ENCODE peak calls at places on chromosomes 13 and 19, in nine cellular contexts. E is astrocyte; L is neuronal stem cell; I is brain microvascular endothelial cell; H is BJ; D is CD8-positive, alpha-beta memory T cell; T is cardiac muscle cell; P is retinal pigment epithelial cell; N is breast epithelium. B is an unnamed sample.

GRCh38 chr13:49370390-49370789 is 73.5 kb downstream of the CAB39L start:
- DNase-seq in E (no peak), L (peak), I (no peak), H (no peak), D (no peak), T (no peak), P (no peak), N (no peak), B (no peak)

GRCh38 chr13:80276371-80277289 is 64.3 kb downstream of the SPRY2 start:
- DNase-seq in E (peak), L (peak), I (no peak), H (no peak), D (no peak), T (no peak), P (peak), N (no peak), B (peak)

GRCh38 chr19:7897289-7897688 is 6.4 kb upstream of the MAP2K7 start:
- DNase-seq in E (no peak), L (no peak), I (no peak), H (no peak), D (no peak), T (no peak), P (no peak), N (no peak), B (no peak)

GRCh38 chr19:40265763-40266099 is 19.4 kb downstream of the AKT2 start:
- DNase-seq in E (no peak), L (no peak), I (no peak), H (no peak), D (no peak), T (no peak), P (no peak), N (no peak), B (no peak)

GRCh38 chr13:95707442-95708389 is 30.8 kb downstream of the DNAJC3 start:
- DNase-seq in E (no peak), L (no peak), I (no peak), H (no peak), D (no peak), T (no peak), P (no peak), N (no peak), B (no peak)

GRCh38 chr13:31945202-31945978 is 86.2 kb upstream of the FRY start:
- DNase-seq in E (peak), L (no peak), I (peak), H (peak), D (no peak), T (peak), P (peak), N (peak), B (peak)

GRCh38 chr19:23305555-23305954 is 55.4 kb upstream of the ZNF724 start:
- DNase-seq in E (no peak), L (no peak), I (no peak), H (no peak), D (no peak), T (no peak), P (no peak), N (no peak), B (no peak)

GRCh38 chr13:112697756-112698655 is 8.2 kb downstream of the ATP11A start:
- DNase-seq in E (no peak), L (no peak), I (no peak), H (peak), D (no peak), T (no peak), P (no peak), N (peak), B (no peak)

GRCh38 chr19:23547816-23548430 is 139.1 kb downstream of the ZNF675 start:
- DNase-seq in E (no peak), L (no peak), I (no peak), H (no peak), D (no peak), T (no peak), P (no peak), N (no peak), B (no peak)

GRCh38 chr19:55373318-55373992 is 3.2 kb upstream of the TMEM190 start:
- DNase-seq in E (no peak), L (no peak), I (no peak), H (no peak), D (no peak), T (no peak), P (no peak), N (no peak), B (no peak)

GRCh38 chr13:33799950-33800592 is 17.9 kb upstream of the RFC3 start:
- DNase-seq in E (peak), L (no peak), I (peak), H (no peak), D (no peak), T (peak), P (peak), N (no peak), B (no peak)

GRCh38 chr19:7596191-7596937 is 701 bp downstream of the CAMSAP3 start:
- DNase-seq in E (no peak), L (no peak), I (no peak), H (no peak), D (no peak), T (no peak), P (no peak), N (no peak), B (no peak)

GRCh38 chr19:49042177-49042576 is 1.5 kb upstream of the CGB5 start:
- DNase-seq in E (peak), L (no peak), I (peak), H (no peak), D (no peak), T (no peak), P (no peak), N (no peak), B (no peak)

GRCh38 chr19:13882841-13883240 is 5.9 kb downstream of the NANOS3 start:
- DNase-seq in E (no peak), L (no peak), I (no peak), H (no peak), D (no peak), T (no peak), P (no peak), N (no peak), B (no peak)

GRCh38 chr13:43357435-43358065 is 334.2 kb downstream of the DNAJC15 start:
- DNase-seq in E (no peak), L (no peak), I (no peak), H (no peak), D (no peak), T (peak), P (no peak), N (no peak), B (no peak)

GRCh38 chr19:54010474-54010873 is 19.0 kb downstream of the CACNG6 start:
- DNase-seq in E (no peak), L (no peak), I (no peak), H (no peak), D (no peak), T (no peak), P (no peak), N (no peak), B (no peak)

GRCh38 chr13:31594056-31594455 is 145.3 kb upstream of the RXFP2 start:
- DNase-seq in E (no peak), L (no peak), I (no peak), H (no peak), D (no peak), T (no peak), P (no peak), N (no peak), B (no peak)

GRCh38 chr19:55591555-55591954 is 7.8 kb downstream of the FIZ1 start:
- DNase-seq in E (no peak), L (no peak), I (no peak), H (no peak), D (no peak), T (no peak), P (no peak), N (no peak), B (no peak)

GRCh38 chr13:111594606-111595005 is 274.2 kb downstream of the TEX29 start:
- DNase-seq in E (no peak), L (no peak), I (no peak), H (no peak), D (no peak), T (no peak), P (no peak), N (no peak), B (no peak)

GRCh38 chr19:55472463-55472862 is 4.0 kb upstream of the ZNF628 start:
- DNase-seq in E (peak), L (no peak), I (peak), H (no peak), D (no peak), T (no peak), P (no peak), N (no peak), B (no peak)

GRCh38 chr13:50485979-50486935 is 357.2 kb downstream of the DLEU7 start:
- DNase-seq in E (peak), L (no peak), I (peak), H (no peak), D (no peak), T (peak), P (no peak), N (no peak), B (peak)

GRCh38 chr19:54459282-54460229 is 4.0 kb downstream of the LENG9 start:
- DNase-seq in E (no peak), L (no peak), I (no peak), H (no peak), D (no peak), T (no peak), P (no peak), N (no peak), B (no peak)

GRCh38 chr19:28887920-28888618 is 324.9 kb downstream of the UQCRFS1 start:
- DNase-seq in E (no peak), L (peak), I (no peak), H (no peak), D (no peak), T (peak), P (no peak), N (no peak), B (no peak)

GRCh38 chr13:101514695-101515275 is 62.3 kb downstream of the ITGBL1 start:
- DNase-seq in E (peak), L (peak), I (peak), H (no peak), D (peak), T (peak), P (peak), N (no peak), B (no peak)

GRCh38 chr19:17784201-17785008 is 10.5 kb upstream of the B3GNT3 start:
- DNase-seq in E (no peak), L (peak), I (peak), H (no peak), D (peak), T (peak), P (no peak), N (peak), B (no peak)

GRCh38 chr19:57099199-57099661 is 20.6 kb upstream of the USP29 start:
- DNase-seq in E (peak), L (peak), I (peak), H (no peak), D (peak), T (peak), P (no peak), N (peak), B (no peak)

GRCh38 chr19:3253270-3253669 is 28.8 kb downstream of the CELF5 start:
- DNase-seq in E (no peak), L (no peak), I (no peak), H (no peak), D (no peak), T (no peak), P (no peak), N (no peak), B (no peak)

GRCh38 chr13:45953082-45953481 is 99.5 kb downstream of the ZC3H13 start:
- DNase-seq in E (no peak), L (no peak), I (no peak), H (no peak), D (no peak), T (no peak), P (no peak), N (no peak), B (no peak)

GRCh38 chr19:14366529-14366928 is 14.7 kb upstream of the ADGRE5 start:
- DNase-seq in E (peak), L (no peak), I (peak), H (no peak), D (peak), T (peak), P (peak), N (peak), B (peak)

GRCh38 chr13:70253834-70254233 is 145.6 kb upstream of the KLHL1 start:
- DNase-seq in E (peak), L (no peak), I (peak), H (no peak), D (no peak), T (peak), P (peak), N (no peak), B (no peak)

GRCh38 chr13:112506046-112506445 is 81.9 kb downstream of the TUBGCP3 start:
- DNase-seq in E (no peak), L (no peak), I (no peak), H (no peak), D (no peak), T (no peak), P (no peak), N (no peak), B (no peak)

GRCh38 chr13:98466634-98467236 is 110.2 kb downstream of the STK24 start:
- DNase-seq in E (no peak), L (no peak), I (peak), H (no peak), D (no peak), T (peak), P (no peak), N (no peak), B (no peak)

GRCh38 chr19:38252935-38253691 is 3.1 kb downstream of the PPP1R14A start:
- DNase-seq in E (no peak), L (no peak), I (no peak), H (no peak), D (no peak), T (peak), P (no peak), N (no peak), B (no peak)
- H3K4me3 ChIP-seq in E (no peak), L (no peak), I (no peak), H (no peak), D (no peak), T (no peak), P (no peak), N (peak), B (no peak)

GRCh38 chr13:30340367-30341184 is 33.2 kb upstream of the KATNAL1 start:
- DNase-seq in E (peak), L (no peak), I (peak), H (peak), D (no peak), T (peak), P (no peak), N (no peak), B (peak)

GRCh38 chr13:30345426-30346100 is 38.2 kb upstream of the KATNAL1 start:
- DNase-seq in E (no peak), L (no peak), I (no peak), H (no peak), D (no peak), T (no peak), P (no peak), N (no peak), B (no peak)

GRCh38 chr13:30339721-30340366 is 32.5 kb upstream of the KATNAL1 start:
- DNase-seq in E (peak), L (no peak), I (no peak), H (no peak), D (no peak), T (no peak), P (no peak), N (no peak), B (no peak)

GRCh38 chr13:30338952-30339351 is 31.6 kb upstream of the KATNAL1 start:
- DNase-seq in E (no peak), L (no peak), I (no peak), H (no peak), D (no peak), T (no peak), P (no peak), N (no peak), B (no peak)

GRCh38 chr13:30341815-30342570 is 34.6 kb upstream of the KATNAL1 start:
- DNase-seq in E (peak), L (no peak), I (peak), H (peak), D (no peak), T (peak), P (peak), N (peak), B (peak)
- H3K4me3 ChIP-seq in E (no peak), L (no peak), I (no peak), H (no peak), D (no peak), T (no peak), P (no peak), N (no peak), B (no peak)

GRCh38 chr13:93304134-93304533 is 77.5 kb downstream of the GPC6 start:
- DNase-seq in E (no peak), L (no peak), I (no peak), H (no peak), D (no peak), T (no peak), P (no peak), N (no peak), B (no peak)

GRCh38 chr13:93293716-93294115 is 67.1 kb downstream of the GPC6 start:
- DNase-seq in E (no peak), L (peak), I (no peak), H (no peak), D (no peak), T (no peak), P (no peak), N (no peak), B (no peak)

GRCh38 chr13:93296584-93296983 is 70.0 kb downstream of the GPC6 start:
- DNase-seq in E (no peak), L (no peak), I (no peak), H (no peak), D (no peak), T (no peak), P (no peak), N (no peak), B (no peak)

DNA sequence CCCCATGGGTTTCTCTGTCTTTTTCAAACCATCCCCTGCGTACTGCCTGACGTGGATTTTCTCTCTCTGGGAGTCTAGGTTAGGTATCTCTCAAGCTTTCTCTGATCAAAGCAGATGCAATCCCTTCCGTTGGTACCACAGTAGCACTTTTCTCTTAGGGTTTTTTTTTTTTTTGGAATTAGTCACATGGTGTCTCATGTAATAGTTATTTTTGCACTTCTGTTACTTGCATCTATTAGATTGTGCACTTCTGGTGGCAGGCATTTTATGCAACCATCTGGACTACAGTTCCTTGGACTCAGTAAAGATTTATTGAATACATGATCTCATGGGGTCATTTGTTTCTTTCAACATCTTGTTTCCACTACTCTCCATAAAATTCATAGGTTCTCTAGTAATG is 72.1 kb downstream of the GPC6 start:
- DNase-seq in E (peak), L (no peak), I (no peak), H (no peak), D (no peak), T (no peak), P (no peak), N (no peak), B (peak)
- H3K4me3 ChIP-seq in E (no peak), L (no peak), I (no peak), H (no peak), D (no peak), T (no peak), P (no peak), N (no peak), B (no peak)

DNA sequence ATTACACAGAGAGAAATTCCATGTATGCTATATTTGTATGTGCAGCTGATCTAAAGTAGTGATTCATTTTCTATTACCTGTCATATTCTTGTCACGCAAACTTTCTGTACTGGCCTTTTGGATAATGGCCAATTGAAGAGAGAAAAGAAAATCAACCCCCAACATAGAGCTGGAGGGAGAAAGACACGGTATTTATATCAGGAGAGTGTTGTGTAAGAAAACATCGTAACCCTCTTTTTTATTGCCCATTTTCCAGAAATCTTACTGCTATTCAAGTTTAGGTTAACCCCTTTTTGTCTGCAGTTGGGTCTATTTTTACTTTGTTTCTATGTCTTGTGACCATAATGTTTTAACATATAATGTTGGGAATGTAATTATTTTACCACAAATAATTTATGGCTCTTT is 27.9 kb downstream of the DGKH start:
- DNase-seq in E (no peak), L (no peak), I (no peak), H (no peak), D (no peak), T (no peak), P (no peak), N (no peak), B (no peak)
- H3K4me3 ChIP-seq in E (no peak), L (no peak), I (no peak), H (no peak), D (no peak), T (no peak), P (no peak), N (no peak), B (no peak)

GRCh38 chr13:24323036-24323738 is 13.8 kb downstream of the C1QTNF9 start:
- DNase-seq in E (no peak), L (no peak), I (no peak), H (no peak), D (no peak), T (no peak), P (no peak), N (no peak), B (no peak)
- H3K4me3 ChIP-seq in E (no peak), L (no peak), I (no peak), H (no peak), D (no peak), T (no peak), P (no peak), N (no peak), B (no peak)

GRCh38 chr19:11239377-11240000 is at the start of gene ANGPTL8:
- DNase-seq in E (no peak), L (no peak), I (no peak), H (no peak), D (no peak), T (no peak), P (no peak), N (no peak), B (no peak)

GRCh38 chr19:11238041-11238440 is 1.4 kb upstream of the ANGPTL8 start:
- DNase-seq in E (no peak), L (no peak), I (no peak), H (no peak), D (no peak), T (no peak), P (no peak), N (no peak), B (no peak)

GRCh38 chr19:11238781-11239376 is 540 bp upstream of the ANGPTL8 start:
- DNase-seq in E (no peak), L (no peak), I (no peak), H (no peak), D (no peak), T (no peak), P (no peak), N (no peak), B (no peak)

GRCh38 chr19:11237321-11237720 is 2.1 kb upstream of the ANGPTL8 start:
- DNase-seq in E (no peak), L (no peak), I (no peak), H (no peak), D (no peak), T (no peak), P (no peak), N (no peak), B (no peak)

DNA sequence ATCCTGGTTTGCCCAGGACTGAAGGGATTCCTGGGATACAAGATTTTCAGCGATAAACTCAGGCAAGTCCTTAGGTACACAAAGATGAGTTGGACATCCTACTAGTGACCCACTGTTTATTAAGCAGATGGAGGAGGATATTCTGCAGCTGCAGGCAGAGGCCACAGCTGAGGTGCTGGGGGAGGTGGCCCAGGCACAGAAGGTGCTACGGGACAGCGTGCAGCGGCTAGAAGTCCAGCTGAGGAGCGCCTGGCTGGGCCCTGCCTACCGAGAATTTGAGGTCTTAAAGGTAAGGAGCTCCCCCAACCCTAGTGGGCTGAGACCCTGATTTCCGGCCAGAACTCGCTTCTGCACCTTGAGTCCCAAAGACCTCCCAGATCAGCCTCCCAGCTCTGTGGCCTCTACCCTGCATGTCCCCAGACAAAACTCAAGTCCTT is 607 bp downstream of the ANGPTL8 start:
- DNase-seq in E (no peak), L (no peak), I (no peak), H (no peak), D (no peak), T (no peak), P (no peak), N (no peak), B (no peak)
- H3K4me3 ChIP-seq in E (no peak), L (no peak), I (no peak), H (no peak), D (no peak), T (no peak), P (no peak), N (no peak), B (no peak)

DNA sequence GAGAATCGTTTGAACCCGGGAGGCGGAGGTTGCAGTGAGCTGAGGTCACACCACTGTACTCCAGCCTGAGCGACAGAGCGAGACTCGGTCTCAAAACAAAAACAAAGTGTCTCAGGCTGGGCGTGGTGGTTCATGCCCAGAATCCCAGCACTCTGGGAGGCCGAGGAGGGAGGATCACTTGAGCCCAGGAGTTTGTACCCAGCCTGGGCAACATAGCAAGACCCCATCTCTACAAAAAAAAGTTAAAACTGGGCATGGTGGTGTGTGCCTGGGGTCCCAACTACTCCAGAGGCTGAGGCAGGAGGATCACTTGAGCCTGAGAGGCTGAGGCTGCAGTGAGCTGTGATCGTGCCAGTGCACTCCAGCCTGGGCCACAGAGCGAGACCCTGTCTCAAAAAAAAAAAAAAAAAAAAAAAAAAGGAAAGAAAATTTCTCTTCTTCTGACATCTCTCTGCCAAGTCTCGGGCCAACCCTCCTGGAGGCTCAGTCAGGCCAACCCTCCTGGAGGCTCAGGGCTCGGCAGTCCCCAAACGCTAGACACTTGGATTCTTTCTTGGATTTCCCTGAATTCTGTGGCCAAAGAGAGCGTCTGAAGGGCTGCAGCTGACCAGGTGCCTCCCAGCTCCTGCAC is 26.3 kb downstream of the ARID3A start:
- DNase-seq in E (no peak), L (no peak), I (peak), H (no peak), D (no peak), T (peak), P (no peak), N (no peak), B (no peak)
- H3K4me3 ChIP-seq in E (no peak), L (no peak), I (no peak), H (no peak), D (no peak), T (no peak), P (no peak), N (no peak), B (no peak)